ENCODE peak calls at places on chromosomes 12 and 14, in nine cellular contexts. T, R, X, G, Y, A, C, Q and I are unnamed samples.

GRCh38 chr12:80868576-80868975 is 69.2 kb downstream of the LIN7A start:
- DNase-seq in T (no peak), R (no peak), X (no peak), G (no peak), Y (no peak), A (no peak), C (no peak), Q (no peak), I (no peak)

GRCh38 chr12:32837974-32838373 is 58.6 kb downstream of the PKP2 start:
- DNase-seq in T (no peak), R (no peak), X (no peak), G (no peak), Y (no peak), A (no peak), C (no peak), Q (no peak), I (no peak)

GRCh38 chr14:95189400-95190162 is 32.3 kb upstream of the DICER1 start:
- DNase-seq in T (no peak), R (no peak), X (no peak), G (no peak), Y (no peak), A (no peak), C (no peak), Q (no peak), I (no peak)

GRCh38 chr14:22472466-22472865 is 116.6 kb downstream of the DAD1 start:
- DNase-seq in T (no peak), R (no peak), X (no peak), G (no peak), Y (no peak), A (no peak), C (no peak), Q (no peak), I (no peak)

GRCh38 chr12:82663893-82664292 is 22.8 kb upstream of the TMTC2 start:
- DNase-seq in T (no peak), R (no peak), X (no peak), G (no peak), Y (no peak), A (no peak), C (no peak), Q (no peak), I (no peak)

GRCh38 chr14:36302823-36303222 is 17.6 kb downstream of the MBIP start:
- DNase-seq in T (no peak), R (no peak), X (no peak), G (no peak), Y (no peak), A (no peak), C (no peak), Q (no peak), I (no peak)

GRCh38 chr12:80364056-80364455 is 80.0 kb upstream of the PTPRQ start:
- DNase-seq in T (no peak), R (no peak), X (no peak), G (no peak), Y (no peak), A (no peak), C (no peak), Q (peak; percentile 10), I (no peak)

GRCh38 chr12:124264879-124265278 is 30.0 kb upstream of the RFLNA start:
- DNase-seq in T (no peak), R (no peak), X (no peak), G (no peak), Y (no peak), A (no peak), C (no peak), Q (no peak), I (no peak)

GRCh38 chr12:24608637-24609285 is 340.1 kb downstream of the BCAT1 start:
- DNase-seq in T (no peak), R (no peak), X (no peak), G (no peak), Y (no peak), A (no peak), C (no peak), Q (peak; percentile 38), I (no peak)

GRCh38 chr14:60092516-60092915 is 793 bp downstream of the PCNX4 start:
- DNase-seq in T (no peak), R (peak; percentile 18), X (no peak), G (no peak), Y (peak; percentile 9), A (no peak), C (no peak), Q (peak; percentile 41), I (peak; percentile 32)

GRCh38 chr12:9221476-9221875 is 13.3 kb upstream of the PZP start:
- DNase-seq in T (no peak), R (no peak), X (no peak), G (no peak), Y (no peak), A (no peak), C (no peak), Q (no peak), I (no peak)

GRCh38 chr14:105419305-105420091 is at the start of gene MTA1:
- DNase-seq in T (no peak), R (no peak), X (peak; percentile 56), G (peak; percentile 20), Y (no peak), A (peak; percentile 56), C (peak; percentile 58), Q (peak; percentile 8), I (peak; percentile 73)

GRCh38 chr14:42854061-42854460 is 1247.4 kb downstream of the LRFN5 start:
- DNase-seq in T (no peak), R (no peak), X (no peak), G (no peak), Y (no peak), A (no peak), C (no peak), Q (peak; percentile 47), I (no peak)

DNA sequence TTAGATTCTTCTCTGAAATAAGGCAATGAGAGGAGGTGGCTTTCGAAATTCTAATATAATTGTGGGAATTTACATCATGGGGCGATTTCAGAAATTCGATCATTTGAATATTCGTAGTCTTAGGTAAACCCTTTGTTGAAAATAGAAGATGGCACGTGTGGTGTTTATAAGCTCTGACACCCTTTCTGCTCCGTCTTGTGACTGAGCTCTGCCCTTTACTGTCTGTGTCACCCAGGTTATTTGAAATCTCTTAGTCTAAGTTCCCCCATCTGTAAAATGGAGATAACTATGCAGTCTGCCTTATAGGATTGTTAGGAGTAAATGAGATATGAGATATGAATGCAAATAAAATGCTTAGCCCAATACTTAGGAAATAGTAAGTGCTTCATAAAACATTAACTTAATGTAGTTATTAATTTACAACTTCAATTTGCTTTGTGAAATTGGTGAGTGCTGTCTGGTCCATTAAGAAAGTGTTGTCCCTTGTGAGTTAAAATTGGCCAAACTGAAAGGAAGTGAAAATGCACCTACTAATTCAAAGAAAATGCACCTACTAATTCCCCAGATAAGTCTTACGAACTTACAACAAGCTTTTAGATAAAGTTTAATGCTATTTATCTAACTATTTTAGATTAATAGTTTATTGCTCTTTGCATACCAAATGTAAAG is 1.6 kb downstream of the BMAL2 start:
- DNase-seq in T (no peak), R (no peak), X (no peak), G (no peak), Y (peak; percentile 15), A (no peak), C (no peak), Q (no peak), I (no peak)
- H3K4me3 ChIP-seq in T (peak overlapping the region; percentile 76), R (peak overlapping the region; percentile 77), X (peak overlapping the region; percentile 85), G (peak overlapping the region; percentile 56), Y (peak overlapping the region; percentile 93), A (peak overlapping the region; percentile 78), C (peak overlapping the region; percentile 48), Q (peak overlapping the region; percentile 69), I (no peak overlapping the region)

DNA sequence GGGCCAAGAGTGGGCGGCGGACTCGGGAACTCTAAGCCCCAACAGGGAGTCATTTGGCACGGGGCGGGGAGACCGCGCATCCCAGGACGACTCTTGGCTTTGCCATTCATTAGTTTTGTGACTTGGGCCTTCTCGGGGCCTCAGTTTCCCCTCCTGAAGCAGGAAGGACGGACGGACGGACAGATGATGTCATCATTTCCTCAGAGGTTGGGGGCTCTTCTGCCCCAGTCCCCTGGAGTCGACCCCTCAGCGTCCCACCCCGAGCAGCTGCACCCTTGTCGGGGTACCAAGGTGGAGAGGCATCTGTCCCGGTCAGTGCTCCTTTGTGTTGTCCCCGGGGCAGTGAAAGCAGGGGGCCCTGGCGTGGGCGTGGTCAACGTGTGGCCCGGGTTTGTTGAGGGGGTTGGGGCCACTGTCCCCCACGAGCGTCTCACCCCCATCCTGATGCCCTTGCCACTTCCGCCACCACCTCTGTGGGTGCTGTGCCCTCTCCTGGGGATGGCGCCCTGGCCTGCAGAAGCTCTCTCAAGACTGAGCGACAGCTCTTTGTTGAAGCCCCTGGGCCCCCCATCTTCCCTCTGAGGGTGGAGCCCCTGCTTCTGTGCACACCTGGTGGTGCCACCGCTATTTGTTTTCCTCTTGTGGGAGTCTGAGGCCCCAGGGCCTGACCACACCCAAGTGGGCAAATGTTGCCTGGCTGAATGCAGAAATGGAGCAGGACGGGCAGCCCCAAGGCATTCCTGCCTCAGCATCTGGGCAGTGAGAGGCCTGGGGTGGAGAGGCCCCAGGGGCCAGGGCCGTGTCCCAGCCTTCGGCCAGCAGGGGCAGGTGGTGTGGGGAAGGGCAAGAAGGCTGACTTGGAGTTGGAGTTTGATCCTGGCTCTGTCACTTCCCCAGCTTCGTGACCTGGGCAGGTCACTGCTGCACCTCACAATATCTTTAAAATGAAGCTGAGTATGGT is 896 bp downstream of the HHIPL1 start:
- DNase-seq in T (no peak), R (no peak), X (no peak), G (no peak), Y (no peak), A (no peak), C (no peak), Q (no peak), I (no peak)
- H3K4me3 ChIP-seq in T (no peak overlapping the region), R (peak overlapping the region; percentile 44), X (peak overlapping the region; percentile 63), G (no peak overlapping the region), Y (no peak overlapping the region), A (peak overlapping the region; percentile 71), C (no peak overlapping the region), Q (peak overlapping the region; percentile 47), I (no peak overlapping the region)

GRCh38 chr12:14772946-14773345 is 30.3 kb downstream of the WBP11 start:
- DNase-seq in T (no peak), R (no peak), X (no peak), G (no peak), Y (no peak), A (no peak), C (no peak), Q (no peak), I (no peak)
- H3K4me3 ChIP-seq in T (no peak overlapping the region), R (no peak overlapping the region), X (no peak overlapping the region), G (no peak overlapping the region), Y (no peak overlapping the region), A (no peak overlapping the region), C (no peak overlapping the region), Q (no peak overlapping the region), I (no peak overlapping the region)

GRCh38 chr14:96364911-96365310 is 1.6 kb downstream of the GSKIP start:
- DNase-seq in T (no peak), R (no peak), X (no peak), G (no peak), Y (no peak), A (no peak), C (no peak), Q (no peak), I (no peak)
- H3K4me3 ChIP-seq in T (peak overlapping the region; percentile 68), R (no peak overlapping the region), X (peak overlapping the region; percentile 96), G (no peak overlapping the region), Y (peak overlapping the region; percentile 73), A (peak overlapping the region; percentile 86), C (peak overlapping the region; percentile 81), Q (no peak overlapping the region), I (no peak overlapping the region)

GRCh38 chr12:111276189-111276588 is 92.7 kb downstream of the PHETA1 start:
- DNase-seq in T (no peak), R (no peak), X (no peak), G (no peak), Y (no peak), A (no peak), C (no peak), Q (peak; percentile 5), I (no peak)
- H3K4me3 ChIP-seq in T (no peak overlapping the region), R (no peak overlapping the region), X (no peak overlapping the region), G (no peak overlapping the region), Y (no peak overlapping the region), A (no peak overlapping the region), C (no peak overlapping the region), Q (no peak overlapping the region), I (no peak overlapping the region)